ENCODE peak calls at places on chromosome 16, in six cellular contexts. One of them, this sample, is unnamed.
A peak's percentile ranks its signal among the peaks of the same experiment; 100 is the strongest.

GRCh38 chr16:28010671-28011070 is 52.8 kb downstream of the GSG1L start:
- DNase-seq in dermis blood vessel endothelial cell: no peak
- DNase-seq in stimulated activated CD8-positive, alpha-beta memory T cell treated with anti-CD3 and anti-CD28 coated beads, Interleukin-4, amount 100 ng/mL, for 24 hours: no peak
- DNase-seq in H9: no peak
- DNase-seq in NCI-H2081: no peak
- DNase-seq in T-helper 1 cell: no peak
- DNase-seq in this sample: no peak

GRCh38 chr16:57284206-57284951 is at the start of gene PLLP:
- DNase-seq in stimulated activated CD8-positive, alpha-beta memory T cell treated with anti-CD3 and anti-CD28 coated beads, Interleukin-4, amount 100 ng/mL, for 24 hours: no peak
- DNase-seq in NCI-H2081: peak; percentile 32
- DNase-seq in H9: peak; percentile 58
- DNase-seq in dermis blood vessel endothelial cell: peak; percentile 54
- DNase-seq in T-helper 1 cell: no peak
- DNase-seq in this sample: peak; percentile 86

GRCh38 chr16:48206594-48207242 is 37.4 kb upstream of the LONP2 start:
- DNase-seq in H9: no peak
- DNase-seq in dermis blood vessel endothelial cell: no peak
- DNase-seq in NCI-H2081: no peak
- DNase-seq in T-helper 1 cell: no peak
- DNase-seq in stimulated activated CD8-positive, alpha-beta memory T cell treated with anti-CD3 and anti-CD28 coated beads, Interleukin-4, amount 100 ng/mL, for 24 hours: no peak
- DNase-seq in this sample: no peak

GRCh38 chr16:75262104-75262799 is 10.8 kb upstream of the BCAR1 start:
- DNase-seq in dermis blood vessel endothelial cell: peak; percentile 68
- DNase-seq in T-helper 1 cell: no peak
- DNase-seq in H9: peak; percentile 28
- DNase-seq in NCI-H2081: no peak
- DNase-seq in stimulated activated CD8-positive, alpha-beta memory T cell treated with anti-CD3 and anti-CD28 coated beads, Interleukin-4, amount 100 ng/mL, for 24 hours: no peak
- DNase-seq in this sample: no peak

GRCh38 chr16:69130461-69130860 is 1.9 kb downstream of the CHTF8 start:
- DNase-seq in NCI-H2081: no peak
- DNase-seq in H9: no peak
- DNase-seq in T-helper 1 cell: no peak
- DNase-seq in stimulated activated CD8-positive, alpha-beta memory T cell treated with anti-CD3 and anti-CD28 coated beads, Interleukin-4, amount 100 ng/mL, for 24 hours: no peak
- DNase-seq in dermis blood vessel endothelial cell: no peak
- DNase-seq in this sample: no peak

GRCh38 chr16:27642753-27643152 is 92.8 kb downstream of the KATNIP start:
- DNase-seq in T-helper 1 cell: no peak
- DNase-seq in dermis blood vessel endothelial cell: peak; percentile 64
- DNase-seq in NCI-H2081: no peak
- DNase-seq in H9: peak; percentile 45
- DNase-seq in stimulated activated CD8-positive, alpha-beta memory T cell treated with anti-CD3 and anti-CD28 coated beads, Interleukin-4, amount 100 ng/mL, for 24 hours: no peak
- DNase-seq in this sample: no peak

GRCh38 chr16:89330177-89330856 is 112.8 kb downstream of the ZNF778 start:
- DNase-seq in H9: peak; percentile 67
- DNase-seq in stimulated activated CD8-positive, alpha-beta memory T cell treated with anti-CD3 and anti-CD28 coated beads, Interleukin-4, amount 100 ng/mL, for 24 hours: no peak
- DNase-seq in T-helper 1 cell: peak; percentile 49
- DNase-seq in dermis blood vessel endothelial cell: peak; percentile 91
- DNase-seq in NCI-H2081: no peak
- DNase-seq in this sample: no peak

GRCh38 chr16:3959148-3959547 is 78.6 kb upstream of the CREBBP start:
- DNase-seq in dermis blood vessel endothelial cell: no peak
- DNase-seq in NCI-H2081: no peak
- DNase-seq in stimulated activated CD8-positive, alpha-beta memory T cell treated with anti-CD3 and anti-CD28 coated beads, Interleukin-4, amount 100 ng/mL, for 24 hours: no peak
- DNase-seq in T-helper 1 cell: no peak
- DNase-seq in H9: no peak
- DNase-seq in this sample: no peak

GRCh38 chr16:795580-796229 is 4.8 kb downstream of the GNG13 start:
- DNase-seq in H9: no peak
- DNase-seq in T-helper 1 cell: no peak
- DNase-seq in stimulated activated CD8-positive, alpha-beta memory T cell treated with anti-CD3 and anti-CD28 coated beads, Interleukin-4, amount 100 ng/mL, for 24 hours: no peak
- DNase-seq in NCI-H2081: no peak
- DNase-seq in dermis blood vessel endothelial cell: no peak
- DNase-seq in this sample: no peak

GRCh38 chr16:89155184-89155679 is 16.3 kb upstream of the CDH15 start:
- DNase-seq in NCI-H2081: no peak
- DNase-seq in T-helper 1 cell: no peak
- DNase-seq in H9: no peak
- DNase-seq in stimulated activated CD8-positive, alpha-beta memory T cell treated with anti-CD3 and anti-CD28 coated beads, Interleukin-4, amount 100 ng/mL, for 24 hours: no peak
- DNase-seq in dermis blood vessel endothelial cell: peak; percentile 81
- DNase-seq in this sample: no peak

GRCh38 chr16:57480127-57480753 is 6.1 kb downstream of the DOK4 start:
- DNase-seq in stimulated activated CD8-positive, alpha-beta memory T cell treated with anti-CD3 and anti-CD28 coated beads, Interleukin-4, amount 100 ng/mL, for 24 hours: no peak
- DNase-seq in dermis blood vessel endothelial cell: no peak
- DNase-seq in H9: no peak
- DNase-seq in NCI-H2081: no peak
- DNase-seq in T-helper 1 cell: no peak
- DNase-seq in this sample: no peak

GRCh38 chr16:88088161-88088581 is 136.9 kb downstream of the BANP start:
- DNase-seq in H9: no peak
- DNase-seq in T-helper 1 cell: no peak
- DNase-seq in NCI-H2081: no peak
- DNase-seq in stimulated activated CD8-positive, alpha-beta memory T cell treated with anti-CD3 and anti-CD28 coated beads, Interleukin-4, amount 100 ng/mL, for 24 hours: no peak
- DNase-seq in dermis blood vessel endothelial cell: no peak
- DNase-seq in this sample: no peak

GRCh38 chr16:2210386-2211365 is at the start of gene BRICD5:
- DNase-seq in H9: peak; percentile 59
- DNase-seq in NCI-H2081: no peak
- DNase-seq in stimulated activated CD8-positive, alpha-beta memory T cell treated with anti-CD3 and anti-CD28 coated beads, Interleukin-4, amount 100 ng/mL, for 24 hours: no peak
- DNase-seq in dermis blood vessel endothelial cell: no peak
- DNase-seq in T-helper 1 cell: no peak
- DNase-seq in this sample: no peak

GRCh38 chr16:89371968-89372634 is 118.3 kb downstream of the ANKRD11 start:
- DNase-seq in T-helper 1 cell: no peak
- DNase-seq in H9: no peak
- DNase-seq in NCI-H2081: no peak
- DNase-seq in dermis blood vessel endothelial cell: no peak
- DNase-seq in stimulated activated CD8-positive, alpha-beta memory T cell treated with anti-CD3 and anti-CD28 coated beads, Interleukin-4, amount 100 ng/mL, for 24 hours: no peak
- DNase-seq in this sample: no peak